ENCODE peak calls at places on chromosomes 5 and 9, in five cellular contexts. One of them, this sample, is unnamed.

GRCh38 chr9:91255327-91255726 is 106.4 kb downstream of the AUH start:
- DNase-seq in K562: no peak
- DNase-seq in HCT116: no peak
- DNase-seq in H1: no peak
- DNase-seq in GM12878: no peak
- DNase-seq in this sample: no peak

GRCh38 chr5:964821-965220 is 43.8 kb upstream of the NKD2 start:
- DNase-seq in GM12878: no peak
- DNase-seq in HCT116: no peak
- DNase-seq in K562: no peak
- DNase-seq in H1: no peak
- DNase-seq in this sample: no peak

GRCh38 chr9:27638716-27639115 is 65.4 kb upstream of the C9orf72 start:
- DNase-seq in K562: no peak
- DNase-seq in HCT116: no peak
- DNase-seq in H1: no peak
- DNase-seq in GM12878: no peak
- DNase-seq in this sample: no peak

GRCh38 chr9:122144836-122145235 is 14.7 kb downstream of the NDUFA8 start:
- DNase-seq in HCT116: no peak
- DNase-seq in GM12878: no peak
- DNase-seq in K562: peak
- DNase-seq in H1: no peak
- DNase-seq in this sample: peak

GRCh38 chr9:2809692-2810423 is 34.0 kb downstream of the PUM3 start:
- DNase-seq in HCT116: no peak
- DNase-seq in GM12878: no peak
- DNase-seq in H1: no peak
- DNase-seq in K562: no peak
- DNase-seq in this sample: peak

GRCh38 chr5:169791251-169791650 is 154.2 kb downstream of the DOCK2 start:
- DNase-seq in HCT116: no peak
- DNase-seq in K562: no peak
- DNase-seq in H1: no peak
- DNase-seq in GM12878: no peak
- DNase-seq in this sample: no peak

GRCh38 chr9:109331353-109331752 is 10.5 kb upstream of the EPB41L4B start:
- DNase-seq in HCT116: no peak
- DNase-seq in GM12878: no peak
- DNase-seq in H1: no peak
- DNase-seq in K562: no peak
- DNase-seq in this sample: no peak

GRCh38 chr9:120925535-120926396 is 830 bp downstream of the TRAF1 start:
- DNase-seq in H1: no peak
- DNase-seq in K562: peak
- DNase-seq in GM12878: peak
- DNase-seq in HCT116: no peak
- DNase-seq in this sample: no peak

GRCh38 chr9:137742698-137743097 is 123.9 kb downstream of the EHMT1 start:
- DNase-seq in GM12878: no peak
- DNase-seq in H1: no peak
- DNase-seq in K562: no peak
- DNase-seq in HCT116: no peak
- DNase-seq in this sample: no peak

GRCh38 chr5:154238776-154239481 is 48.4 kb downstream of the GALNT10 start:
- DNase-seq in K562: no peak
- DNase-seq in H1: no peak
- DNase-seq in HCT116: no peak
- DNase-seq in GM12878: peak
- DNase-seq in this sample: no peak

GRCh38 chr5:151434570-151435237 is 12.7 kb upstream of the SLC36A1 start:
- DNase-seq in H1: no peak
- DNase-seq in GM12878: no peak
- DNase-seq in HCT116: no peak
- DNase-seq in K562: no peak
- DNase-seq in this sample: no peak

GRCh38 chr5:72412283-72413055 is 92.3 kb downstream of the PTCD2 start:
- DNase-seq in GM12878: no peak
- DNase-seq in K562: no peak
- DNase-seq in H1: no peak
- DNase-seq in HCT116: no peak
- DNase-seq in this sample: no peak

GRCh38 chr9:135077497-135078200 is 9.8 kb upstream of the OLFM1 start:
- DNase-seq in H1: peak
- DNase-seq in K562: peak
- DNase-seq in HCT116: no peak
- DNase-seq in GM12878: no peak
- DNase-seq in this sample: no peak

GRCh38 chr9:23582836-23583235 is 243.2 kb downstream of the ELAVL2 start:
- DNase-seq in H1: no peak
- DNase-seq in HCT116: no peak
- DNase-seq in GM12878: no peak
- DNase-seq in K562: no peak
- DNase-seq in this sample: no peak

GRCh38 chr9:14219865-14220655 is 93.9 kb downstream of the NFIB start:
- DNase-seq in K562: no peak
- DNase-seq in H1: no peak
- DNase-seq in HCT116: no peak
- DNase-seq in GM12878: no peak
- DNase-seq in this sample: no peak

GRCh38 chr5:96176022-96176421 is 214.4 kb upstream of the ELL2 start:
- DNase-seq in H1: no peak
- DNase-seq in GM12878: no peak
- DNase-seq in K562: no peak
- DNase-seq in HCT116: no peak
- DNase-seq in this sample: no peak

GRCh38 chr9:137317979-137318511 is 16.0 kb upstream of the NRARP start:
- DNase-seq in HCT116: no peak
- DNase-seq in H1: no peak
- DNase-seq in GM12878: no peak
- DNase-seq in K562: no peak
- DNase-seq in this sample: no peak

GRCh38 chr9:37623267-37623666 is 27.5 kb upstream of the FRMPD1 start:
- DNase-seq in H1: no peak
- DNase-seq in HCT116: no peak
- DNase-seq in GM12878: no peak
- DNase-seq in K562: no peak
- DNase-seq in this sample: no peak

GRCh38 chr9:19894975-19895374 is 106.1 kb upstream of the SLC24A2 start:
- DNase-seq in H1: no peak
- DNase-seq in GM12878: no peak
- DNase-seq in K562: no peak
- DNase-seq in HCT116: no peak
- DNase-seq in this sample: no peak

GRCh38 chr9:70614786-70615565 is 200.5 kb upstream of the KLF9 start:
- DNase-seq in HCT116: no peak
- DNase-seq in K562: no peak
- DNase-seq in GM12878: no peak
- DNase-seq in H1: no peak
- DNase-seq in this sample: no peak

GRCh38 chr9:19116391-19116790 is 10.9 kb downstream of the PLIN2 start:
- DNase-seq in GM12878: no peak
- DNase-seq in H1: no peak
- DNase-seq in HCT116: no peak
- DNase-seq in K562: no peak
- DNase-seq in this sample: no peak

GRCh38 chr5:61678966-61679365 is 346.9 kb downstream of the ZSWIM6 start:
- DNase-seq in GM12878: no peak
- DNase-seq in K562: no peak
- DNase-seq in HCT116: peak
- DNase-seq in H1: no peak
- DNase-seq in this sample: no peak

GRCh38 chr5:15604986-15605385 is 105.0 kb downstream of the FBXL7 start:
- DNase-seq in GM12878: no peak
- DNase-seq in HCT116: no peak
- DNase-seq in H1: no peak
- DNase-seq in K562: no peak
- DNase-seq in this sample: no peak

GRCh38 chr5:174295736-174296481 is 250.4 kb downstream of the NSG2 start:
- DNase-seq in K562: no peak
- DNase-seq in H1: peak
- DNase-seq in GM12878: no peak
- DNase-seq in HCT116: no peak
- DNase-seq in this sample: no peak

GRCh38 chr9:128434340-128434739 is 13.7 kb downstream of the CERCAM start:
- DNase-seq in K562: no peak
- DNase-seq in H1: no peak
- DNase-seq in HCT116: no peak
- DNase-seq in GM12878: no peak
- DNase-seq in this sample: no peak

GRCh38 chr5:157106668-157107461 is 2.0 kb downstream of the HAVCR2 start:
- DNase-seq in K562: no peak
- DNase-seq in HCT116: no peak
- DNase-seq in GM12878: peak
- DNase-seq in H1: no peak
- DNase-seq in this sample: no peak

GRCh38 chr9:106920701-106921283 is 57.8 kb downstream of the ZNF462 start:
- DNase-seq in HCT116: peak
- DNase-seq in H1: no peak
- DNase-seq in GM12878: no peak
- DNase-seq in K562: no peak
- DNase-seq in this sample: peak

GRCh38 chr5:80978772-80979317 is 18.7 kb downstream of the RASGRF2 start:
- DNase-seq in GM12878: no peak
- DNase-seq in HCT116: no peak
- DNase-seq in K562: no peak
- DNase-seq in H1: no peak
- DNase-seq in this sample: no peak

GRCh38 chr5:80976985-80977384 is 16.8 kb downstream of the RASGRF2 start:
- DNase-seq in H1: no peak
- DNase-seq in K562: no peak
- DNase-seq in GM12878: no peak
- DNase-seq in HCT116: no peak
- DNase-seq in this sample: peak

GRCh38 chr5:80975065-80975464 is 14.9 kb downstream of the RASGRF2 start:
- DNase-seq in H1: no peak
- DNase-seq in K562: no peak
- DNase-seq in HCT116: no peak
- DNase-seq in GM12878: no peak
- DNase-seq in this sample: peak

GRCh38 chr5:80982093-80982492 is 21.9 kb downstream of the RASGRF2 start:
- DNase-seq in K562: no peak
- DNase-seq in H1: no peak
- DNase-seq in GM12878: no peak
- DNase-seq in HCT116: no peak
- DNase-seq in this sample: no peak

DNA sequence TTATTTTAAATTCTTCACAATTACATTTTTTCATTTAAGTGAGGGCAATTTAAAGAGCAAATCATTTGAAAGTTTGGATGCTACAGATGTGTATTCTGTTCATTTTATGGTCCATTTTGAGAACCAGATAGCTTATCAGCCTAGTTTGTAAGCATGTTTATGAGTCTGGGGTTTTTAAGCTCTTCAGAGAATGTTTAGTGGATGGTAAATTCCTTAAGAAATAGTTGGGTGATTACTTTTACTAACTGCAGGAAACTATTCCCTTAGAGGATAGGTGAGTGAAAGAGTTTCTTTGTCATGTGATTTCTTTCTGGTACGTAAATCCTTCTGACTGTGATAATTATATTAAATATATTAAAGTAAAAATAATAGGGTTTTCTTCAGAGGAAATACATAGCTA is 17.6 kb downstream of the RASGRF2 start:
- DNase-seq in K562: no peak
- DNase-seq in H1: no peak
- DNase-seq in HCT116: no peak
- DNase-seq in GM12878: no peak
- DNase-seq in this sample: no peak
- TF ChIP-seq SP1 in K562: no peak
- TF ChIP-seq SP1 in H1: no peak
- TF ChIP-seq SP1 in HCT116: no peak
- TF ChIP-seq SP1 in GM12878: no peak
- TF ChIP-seq SP1 in this sample: no peak

DNA sequence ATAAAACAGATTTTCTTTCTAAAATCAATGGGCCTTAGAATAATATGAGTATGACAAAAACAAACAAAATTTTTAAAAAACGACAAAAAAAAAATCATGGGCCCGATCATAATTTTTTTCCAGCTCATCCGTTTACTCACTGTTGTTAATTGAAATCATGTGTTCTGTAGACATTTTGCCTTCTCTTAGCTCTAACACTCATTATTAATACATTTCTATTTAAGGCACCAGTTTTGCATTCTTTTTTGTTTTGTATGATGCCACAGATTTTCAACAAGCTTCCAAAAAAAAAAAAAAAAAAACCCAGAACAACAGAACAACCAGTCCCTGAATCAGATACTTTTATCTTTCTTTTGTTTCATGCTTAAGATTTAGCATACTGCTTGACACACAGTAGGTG is 86.4 kb downstream of the PRLR start:
- DNase-seq in K562: no peak
- DNase-seq in GM12878: no peak
- DNase-seq in H1: no peak
- DNase-seq in HCT116: no peak
- DNase-seq in this sample: no peak
- TF ChIP-seq SRF in K562: no peak
- TF ChIP-seq SRF in GM12878: no peak
- TF ChIP-seq SRF in H1: no peak
- TF ChIP-seq SRF in HCT116: no peak
- TF ChIP-seq SRF in this sample: no peak

DNA sequence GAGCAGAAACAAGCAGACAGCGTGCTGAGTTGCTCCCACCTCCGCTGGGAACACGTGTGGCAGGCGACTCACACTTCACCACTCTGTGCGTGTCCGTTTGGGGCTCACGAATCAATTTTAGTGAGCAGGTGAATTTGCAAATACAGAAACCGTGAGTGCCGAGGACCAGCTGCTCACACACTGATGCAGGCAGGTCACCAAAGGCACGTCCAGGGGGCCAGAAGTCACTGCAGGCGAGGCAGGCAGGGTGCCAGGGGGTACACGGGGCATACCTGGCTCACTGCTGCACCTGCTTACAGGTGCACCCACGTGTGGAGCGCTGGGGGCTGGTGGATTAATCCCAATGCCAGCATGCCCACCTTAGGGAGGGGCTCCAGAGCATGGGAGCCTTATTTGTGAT is 68.8 kb downstream of the ZNF354C start:
- DNase-seq in HCT116: no peak
- DNase-seq in GM12878: no peak
- DNase-seq in K562: no peak
- DNase-seq in H1: no peak
- DNase-seq in this sample: no peak
- TF ChIP-seq SP1 in HCT116: no peak
- TF ChIP-seq SP1 in GM12878: no peak
- TF ChIP-seq SP1 in K562: no peak
- TF ChIP-seq SP1 in H1: no peak
- TF ChIP-seq SP1 in this sample: no peak

GRCh38 chr5:138258704-138259285 is 15.6 kb downstream of the GFRA3 start:
- DNase-seq in K562: no peak
- DNase-seq in HCT116: no peak
- DNase-seq in H1: no peak
- DNase-seq in GM12878: no peak
- DNase-seq in this sample: no peak
- TF ChIP-seq SRF in K562: no peak
- TF ChIP-seq SRF in HCT116: no peak
- TF ChIP-seq SRF in H1: no peak
- TF ChIP-seq SRF in GM12878: no peak
- TF ChIP-seq SRF in this sample: no peak

GRCh38 chr5:30341492-30341891 is 852.0 kb upstream of the CDH6 start:
- DNase-seq in K562: no peak
- DNase-seq in GM12878: no peak
- DNase-seq in HCT116: no peak
- DNase-seq in H1: no peak
- DNase-seq in this sample: no peak
- TF ChIP-seq SP1 in K562: no peak
- TF ChIP-seq SP1 in GM12878: no peak
- TF ChIP-seq SP1 in HCT116: no peak
- TF ChIP-seq SP1 in H1: no peak
- TF ChIP-seq SP1 in this sample: no peak

This sample was measured in HepG2.